ENCODE peak calls at places on chromosomes 16 and 17, in nine cellular contexts. Z is breast epithelium, A is heart left ventricle, R is testis, H is prostate gland, C is NT2/D1, K is mammary epithelial cell, J is OCI-LY7, O is tibial nerve. F is an unnamed sample.

GRCh38 chr17:64709481-64709880 is 47.4 kb upstream of the SMURF2 start:
- DNase-seq in R (no peak), O (no peak), C (no peak), K (no peak), H (no peak), A (no peak), J (no peak), Z (no peak), F (no peak)

GRCh38 chr16:88989852-88990547 is 13.0 kb upstream of the CBFA2T3 start:
- DNase-seq in O (no peak), R (no peak), C (no peak), K (no peak), J (no peak), A (peak; percentile 30), Z (no peak), H (no peak), F (no peak)

GRCh38 chr16:17887963-17888362 is 417.2 kb upstream of the XYLT1 start:
- DNase-seq in O (no peak), R (no peak), H (no peak), C (no peak), Z (no peak), K (no peak), A (no peak), J (no peak), F (no peak)

GRCh38 chr16:14196011-14196410 is 124.9 kb downstream of the MRTFB start:
- DNase-seq in H (no peak), A (no peak), C (no peak), O (no peak), K (no peak), Z (no peak), R (no peak), J (peak; percentile 10), F (no peak)

GRCh38 chr17:36144014-36144413 is 32.4 kb downstream of the TBC1D3B start:
- DNase-seq in K (no peak), H (no peak), C (no peak), O (no peak), Z (no peak), R (no peak), A (no peak), J (no peak), F (no peak)

GRCh38 chr17:61127960-61128359 is 271.7 kb upstream of the TBX2 start:
- DNase-seq in J (no peak), K (no peak), Z (no peak), R (no peak), A (no peak), C (no peak), H (no peak), O (no peak), F (no peak)

GRCh38 chr16:48300391-48300856 is 53.1 kb upstream of the ABCC11 start:
- DNase-seq in R (no peak), Z (no peak), H (no peak), K (no peak), C (no peak), A (no peak), O (peak; percentile 45), J (no peak), F (peak; percentile 6)

GRCh38 chr17:351875-352420 is 659 bp downstream of the RPH3AL start:
- DNase-seq in R (no peak), C (no peak), J (no peak), K (no peak), O (no peak), A (no peak), Z (no peak), H (no peak), F (no peak)

GRCh38 chr17:77370536-77370935 is 229.8 kb downstream of the SEC14L1 start:
- DNase-seq in J (no peak), C (no peak), A (peak; percentile 28), K (no peak), Z (no peak), R (no peak), H (no peak), O (no peak), F (no peak)

GRCh38 chr17:77372444-77373297 is 231.9 kb downstream of the SEC14L1 start:
- DNase-seq in K (peak; percentile 54), R (peak; percentile 88), J (peak; percentile 77), A (peak; percentile 95), O (peak; percentile 73), C (no peak), H (peak; percentile 47), Z (peak; percentile 71), F (peak; percentile 29)

GRCh38 chr17:77373298-77374169 is 232.8 kb downstream of the SEC14L1 start:
- DNase-seq in H (no peak), A (peak; percentile 82), C (no peak), R (peak; percentile 61), Z (no peak), O (peak; percentile 52), J (peak; percentile 31), K (no peak), F (no peak)

GRCh38 chr17:77371117-77371887 is 230.5 kb downstream of the SEC14L1 start:
- DNase-seq in A (peak; percentile 64), K (no peak), J (no peak), Z (no peak), H (no peak), C (no peak), R (no peak), O (no peak), F (no peak)

GRCh38 chr17:77371888-77372443 is 231.2 kb downstream of the SEC14L1 start:
- DNase-seq in A (peak; percentile 61), C (no peak), Z (no peak), K (no peak), R (no peak), J (no peak), O (no peak), H (no peak), F (no peak)
- H3K4me3 ChIP-seq in A (peak overlapping the region; percentile 66), C (peak overlapping the region; percentile 57), Z (peak overlapping the region; percentile 79), K (no peak overlapping the region), R (peak overlapping the region; percentile 92), J (peak overlapping the region; percentile 68), O (peak overlapping the region; percentile 69), H (peak overlapping the region; percentile 62), F (no peak overlapping the region)

GRCh38 chr16:84524346-84524920 is 20.0 kb upstream of the MEAK7 start:
- DNase-seq in Z (no peak), R (no peak), O (no peak), J (no peak), H (no peak), C (no peak), A (peak; percentile 47), K (no peak), F (no peak)
- H3K4me1 ChIP-seq in Z (peaks cover 6% of the 10 kb centered on the region), R (peaks cover 19% of the 10 kb centered on the region), O (no peaks in the 10 kb centered on the region), J (no peaks in the 10 kb centered on the region), H (peaks cover 13% of the 10 kb centered on the region), C (peaks cover 16% of the 10 kb centered on the region), A (peaks cover 15% of the 10 kb centered on the region), K (peaks cover 19% of the 10 kb centered on the region), F (peaks cover 2% of the 10 kb centered on the region)

GRCh38 chr16:50441758-50442157 is 73.0 kb upstream of the BRD7 start:
- DNase-seq in Z (no peak), R (no peak), C (no peak), K (no peak), A (no peak), H (no peak), O (no peak), J (peak; percentile 24), F (no peak)
- H3K4me3 ChIP-seq in Z (no peak overlapping the region), R (no peak overlapping the region), C (no peak overlapping the region), K (no peak overlapping the region), A (no peak overlapping the region), H (no peak overlapping the region), O (no peak overlapping the region), J (no peak overlapping the region), F (no peak overlapping the region)

DNA sequence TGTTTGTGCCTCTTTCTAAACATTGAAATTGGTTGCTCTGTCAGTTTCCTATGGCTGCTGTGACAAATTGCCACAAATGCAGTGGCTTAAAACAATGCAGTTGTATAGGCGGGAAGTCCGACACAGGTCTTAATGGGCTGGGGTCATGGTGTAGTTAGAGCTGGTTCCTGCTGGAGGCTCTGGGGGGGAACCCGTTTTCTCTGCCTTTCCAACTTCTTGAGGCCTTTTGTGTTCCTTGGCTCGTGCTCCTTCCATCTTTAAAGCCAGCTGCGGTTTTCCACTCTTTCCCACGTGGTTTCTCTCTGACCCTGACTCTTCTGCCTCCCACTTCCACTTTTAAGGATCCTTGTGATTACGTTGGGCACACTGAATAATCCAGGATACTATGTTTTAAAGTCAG is 12.5 kb downstream of the EPN2 start:
- DNase-seq in K (no peak), H (no peak), A (no peak), O (peak; percentile 50), C (no peak), R (peak; percentile 76), Z (no peak), J (no peak), F (no peak)
- H3K4me1 ChIP-seq in K (peaks cover 17% of the 10 kb centered on the region), H (peaks cover 41% of the 10 kb centered on the region), A (peaks cover 50% of the 10 kb centered on the region), O (no peaks in the 10 kb centered on the region), C (peaks cover 3% of the 10 kb centered on the region), R (peaks cover 34% of the 10 kb centered on the region), Z (peaks cover 30% of the 10 kb centered on the region), J (peaks cover 20% of the 10 kb centered on the region), F (no peaks in the 10 kb centered on the region)

DNA sequence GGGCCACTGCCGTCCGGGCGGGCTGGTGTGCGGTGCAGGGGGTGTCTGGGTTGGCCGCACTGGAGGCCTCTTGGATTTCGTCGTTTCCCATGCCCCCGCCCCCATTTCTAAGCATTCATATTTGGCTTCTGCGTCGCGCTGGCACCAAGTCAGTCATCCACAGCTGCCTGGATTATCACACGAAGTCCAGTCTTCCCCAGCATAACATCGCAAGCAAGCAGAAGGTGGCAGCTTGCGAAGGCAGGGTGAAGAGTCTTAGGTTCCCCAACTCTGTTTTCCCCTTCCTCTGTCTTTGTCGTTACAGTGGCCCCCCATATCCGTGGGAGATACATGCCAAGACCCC is 43.5 kb downstream of the ELAC2 start:
- DNase-seq in K (no peak), A (no peak), R (no peak), C (no peak), H (no peak), J (no peak), O (no peak), Z (no peak), F (no peak)
- H3K4me3 ChIP-seq in K (no peak overlapping the region), A (peak overlapping the region; percentile 44), R (peak overlapping the region; percentile 38), C (no peak overlapping the region), H (peak overlapping the region; percentile 27), J (no peak overlapping the region), O (no peak overlapping the region), Z (peak overlapping the region; percentile 22), F (no peak overlapping the region)

DNA sequence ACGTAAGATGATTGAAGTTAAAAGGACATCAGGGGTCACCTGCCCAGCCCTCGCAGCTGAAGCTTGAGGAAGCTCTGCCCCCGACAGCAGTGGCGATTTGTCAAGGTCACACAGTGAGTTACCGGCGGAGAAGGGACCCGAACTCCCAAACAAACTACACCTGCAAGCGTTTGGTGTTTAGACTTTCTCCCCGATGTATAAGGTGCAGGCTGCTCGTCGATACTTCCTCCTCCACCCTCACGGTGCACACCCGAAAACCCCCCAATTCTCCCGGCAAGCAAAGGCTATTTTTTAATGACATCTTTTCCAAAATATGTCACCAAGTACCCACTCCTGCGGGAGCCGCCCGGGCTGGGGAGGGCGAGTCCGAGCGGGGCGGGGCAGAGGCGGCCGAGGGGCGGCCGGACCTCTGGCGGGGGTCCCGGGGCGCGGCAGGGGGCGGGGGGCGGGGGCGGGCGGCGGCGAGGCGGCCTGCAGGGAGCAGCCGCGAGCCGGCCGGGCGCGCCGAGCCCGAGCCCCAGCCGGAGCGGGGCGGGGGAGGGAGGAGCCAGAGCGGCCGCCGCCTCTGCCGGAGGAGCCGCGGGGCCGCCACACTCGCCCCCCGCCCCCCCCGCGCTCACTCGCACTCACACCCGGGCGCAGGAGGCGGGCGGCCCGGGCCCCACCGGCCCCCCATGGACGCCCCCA is at the start of gene THRA:
- DNase-seq in O (peak; percentile 55), K (no peak), H (peak; percentile 75), Z (peak; percentile 47), R (peak; percentile 74), C (no peak), J (peak; percentile 76), A (peak; percentile 89), F (no peak)
- H3K4me1 ChIP-seq in O (no peaks in the 10 kb centered on the region), K (peaks cover 20% of the 10 kb centered on the region), H (no peaks in the 10 kb centered on the region), Z (peaks cover 18% of the 10 kb centered on the region), R (peaks cover 41% of the 10 kb centered on the region), C (peaks cover 30% of the 10 kb centered on the region), J (peaks cover 32% of the 10 kb centered on the region), A (peaks cover 35% of the 10 kb centered on the region), F (peaks cover 30% of the 10 kb centered on the region)

GRCh38 chr17:34178047-34178446 is 77.0 kb upstream of the CCL2 start:
- DNase-seq in Z (no peak), J (no peak), R (no peak), A (no peak), C (no peak), O (no peak), H (no peak), K (no peak), F (no peak)
- H3K4me3 ChIP-seq in Z (no peak overlapping the region), J (no peak overlapping the region), R (no peak overlapping the region), A (no peak overlapping the region), C (no peak overlapping the region), O (no peak overlapping the region), H (no peak overlapping the region), K (no peak overlapping the region), F (no peak overlapping the region)